ENCODE peak calls at places on chromosomes 3 and 15, in five cellular contexts. Q, L, B, A and R are unnamed samples.

GRCh38 chr3:193777524-193777923 is 184.5 kb downstream of the OPA1 start:
- DNase-seq in Q (no peak), L (no peak), B (no peak), A (peak; percentile 67), R (no peak)

GRCh38 chr15:29962404-29962803 is 120.4 kb upstream of the GOLGA8J start:
- DNase-seq in Q (no peak), L (no peak), B (no peak), A (no peak), R (no peak)

GRCh38 chr3:46939578-46940405 is 36.8 kb downstream of the CCDC12 start:
- DNase-seq in Q (no peak), L (no peak), B (no peak), A (no peak), R (no peak)

GRCh38 chr3:85304360-85304964 is 345.7 kb downstream of the CADM2 start:
- DNase-seq in Q (no peak), L (no peak), B (no peak), A (no peak), R (no peak)

GRCh38 chr3:30448946-30449686 is 157.3 kb upstream of the TGFBR2 start:
- DNase-seq in Q (no peak), L (no peak), B (no peak), A (no peak), R (no peak)

GRCh38 chr3:128568602-128569490 is 75.8 kb upstream of the GATA2 start:
- DNase-seq in Q (no peak), L (no peak), B (no peak), A (no peak), R (no peak)

GRCh38 chr15:51814616-51815015 is 14.8 kb upstream of the TMOD3 start:
- DNase-seq in Q (no peak), L (no peak), B (no peak), A (no peak), R (no peak)

GRCh38 chr15:64740361-64741170 is 34.8 kb downstream of the RBPMS2 start:
- DNase-seq in Q (no peak), L (peak; percentile 85), B (no peak), A (no peak), R (no peak)

GRCh38 chr15:22863356-22863755 is 24.9 kb downstream of the NIPA2 start:
- DNase-seq in Q (no peak), L (no peak), B (no peak), A (no peak), R (no peak)

GRCh38 chr3:129822679-129823078 is 70.8 kb downstream of the TMCC1 start:
- DNase-seq in Q (no peak), L (peak; percentile 4), B (no peak), A (no peak), R (peak; percentile 68)

GRCh38 chr15:101314301-101314700 is 19.3 kb upstream of the SNRPA1 start:
- DNase-seq in Q (no peak), L (no peak), B (no peak), A (no peak), R (no peak)

GRCh38 chr3:108403921-108404320 is 106.5 kb downstream of the MYH15 start:
- DNase-seq in Q (no peak), L (no peak), B (no peak), A (no peak), R (no peak)